ENCODE peak calls at places on chromosomes 13 and 19, in six cellular contexts. F is iris pigment epithelial cell; X is naive thymus-derived CD8-positive, alpha-beta T cell; W is lower lobe of right lung; B is MV-4-11; E is left lung. O is an unnamed sample.

GRCh38 chr19:31979362-31979761 is 366.0 kb upstream of the ZNF507 start:
- DNase-seq in F (no peak), X (no peak), W (no peak), B (no peak), E (no peak), O (no peak)

GRCh38 chr13:45833242-45833641 is 18.3 kb downstream of the SIAH3 start:
- DNase-seq in F (no peak), X (no peak), W (no peak), B (peak), E (no peak), O (no peak)

GRCh38 chr13:46168341-46168740 is 13.6 kb downstream of the LCP1 start:
- DNase-seq in F (peak), X (no peak), W (peak), B (peak), E (peak), O (no peak)

GRCh38 chr13:98672947-98673545 is 79.4 kb downstream of the SLC15A1 start:
- DNase-seq in F (peak), X (peak), W (peak), B (peak), E (no peak), O (peak)

GRCh38 chr19:57280913-57281425 is 684 bp downstream of the ZNF460 start:
- DNase-seq in F (no peak), X (peak), W (no peak), B (peak), E (no peak), O (peak)

GRCh38 chr19:37813340-37813739 is 34.0 kb upstream of the ZNF573 start:
- DNase-seq in F (no peak), X (no peak), W (no peak), B (no peak), E (no peak), O (no peak)

GRCh38 chr19:29211562-29212416 is 1.2 kb downstream of the UQCRFS1 start:
- DNase-seq in F (peak), X (no peak), W (no peak), B (peak), E (no peak), O (peak)

GRCh38 chr19:40609561-40610395 is 8.6 kb downstream of the LTBP4 start:
- DNase-seq in F (peak), X (peak), W (peak), B (peak), E (peak), O (peak)

GRCh38 chr19:46990998-46991676 is 28.5 kb upstream of the NPAS1 start:
- DNase-seq in F (peak), X (peak), W (peak), B (no peak), E (no peak), O (peak)

O was measured in astrocyte of the hippocampus.